ENCODE peak calls at places on chromosome 17, in seven cellular contexts. G is body of pancreas, K is fibroblast of pulmonary artery, Z is mucosa of descending colon, D is right cardiac atrium, C is OCI-LY7, H is aorta. R is an unnamed sample.

GRCh38 chr17:20266806-20267458 is 200.4 kb downstream of the LGALS9B start:
- DNase-seq in G (no peak), K (peak), Z (no peak), D (no peak), C (no peak), H (no peak), R (no peak)

GRCh38 chr17:15121426-15121825 is 143.7 kb downstream of the PMP22 start:
- DNase-seq in G (no peak), K (no peak), Z (no peak), D (no peak), C (no peak), H (no peak), R (no peak)

GRCh38 chr17:19645608-19646250 is 2.8 kb upstream of the ALDH3A2 start:
- DNase-seq in G (peak), K (peak), Z (no peak), D (peak), C (peak), H (no peak), R (peak)

GRCh38 chr17:71922439-71922838 is 198.4 kb upstream of the SOX9 start:
- DNase-seq in G (no peak), K (peak), Z (no peak), D (no peak), C (no peak), H (no peak), R (peak)

GRCh38 chr17:35467824-35468223 is 19.3 kb upstream of the SLFN13 start:
- DNase-seq in G (no peak), K (no peak), Z (no peak), D (no peak), C (peak), H (no peak), R (peak)

GRCh38 chr17:31327534-31328526 is 6.4 kb upstream of the EVI2A start:
- DNase-seq in G (no peak), K (peak), Z (no peak), D (no peak), C (no peak), H (no peak), R (no peak)

GRCh38 chr17:83152745-83153611 is 73.6 kb downstream of the METRNL start:
- DNase-seq in G (peak), K (no peak), Z (no peak), D (peak), C (no peak), H (peak), R (no peak)

GRCh38 chr17:6857904-6858303 is 26.4 kb upstream of the TEKT1 start:
- DNase-seq in G (no peak), K (no peak), Z (no peak), D (no peak), C (no peak), H (no peak), R (no peak)

GRCh38 chr17:35898283-35899070 is 18.3 kb upstream of the CCL5 start:
- DNase-seq in G (peak), K (no peak), Z (no peak), D (no peak), C (no peak), H (no peak), R (peak)

GRCh38 chr17:69523252-69523861 is 108.9 kb downstream of the MAP2K6 start:
- DNase-seq in G (peak), K (peak), Z (no peak), D (peak), C (peak), H (no peak), R (peak)

GRCh38 chr17:2814499-2815341 is 18.5 kb downstream of the RAP1GAP2 start:
- DNase-seq in G (no peak), K (no peak), Z (peak), D (peak), C (peak), H (no peak), R (peak)

GRCh38 chr17:40820228-40820838 is 2.1 kb downstream of the KRT10 start:
- DNase-seq in G (no peak), K (no peak), Z (no peak), D (no peak), C (no peak), H (no peak), R (no peak)

GRCh38 chr17:36652716-36653115 is 51.3 kb downstream of the MRM1 start:
- DNase-seq in G (no peak), K (no peak), Z (peak), D (no peak), C (no peak), H (no peak), R (no peak)

GRCh38 chr17:73786286-73786743 is 142.1 kb upstream of the SDK2 start:
- DNase-seq in G (no peak), K (no peak), Z (peak), D (peak), C (no peak), H (no peak), R (no peak)

GRCh38 chr17:39634384-39634871 is 2.5 kb upstream of the STARD3 start:
- DNase-seq in G (no peak), K (peak), Z (no peak), D (no peak), C (peak), H (no peak), R (no peak)

GRCh38 chr17:55319933-55320593 is 55.3 kb downstream of the HLF start:
- DNase-seq in G (no peak), K (no peak), Z (no peak), D (no peak), C (no peak), H (no peak), R (no peak)

GRCh38 chr17:36082062-36082461 is 7.9 kb downstream of the CCL3 start:
- DNase-seq in G (no peak), K (no peak), Z (no peak), D (no peak), C (no peak), H (no peak), R (no peak)

GRCh38 chr17:30021708-30022317 is 80.4 kb downstream of the EFCAB5 start:
- DNase-seq in G (peak), K (peak), Z (no peak), D (no peak), C (peak), H (no peak), R (peak)

GRCh38 chr17:50954641-50955121 is 88.5 kb upstream of the TOB1 start:
- DNase-seq in G (peak), K (no peak), Z (no peak), D (peak), C (no peak), H (no peak), R (no peak)

GRCh38 chr17:50495918-50496317 is 12.3 kb upstream of the MYCBPAP start:
- DNase-seq in G (no peak), K (no peak), Z (peak), D (no peak), C (no peak), H (peak), R (no peak)

GRCh38 chr17:7560172-7561027 is 1.3 kb upstream of the SENP3 start:
- DNase-seq in G (peak), K (peak), Z (peak), D (peak), C (peak), H (peak), R (peak)

GRCh38 chr17:16407911-16408588 is 7.3 kb upstream of the TRPV2 start:
- DNase-seq in G (peak), K (peak), Z (no peak), D (peak), C (peak), H (peak), R (no peak)

GRCh38 chr17:61444831-61445230 is 7.4 kb upstream of the TBX4 start:
- DNase-seq in G (no peak), K (no peak), Z (no peak), D (no peak), C (no peak), H (no peak), R (no peak)

GRCh38 chr17:45143101-45143670 is 5.1 kb upstream of the HEXIM1 start:
- DNase-seq in G (no peak), K (no peak), Z (no peak), D (peak), C (no peak), H (peak), R (no peak)
- H3K4me3 ChIP-seq in G (no peak), K (no peak), Z (no peak), D (no peak), C (no peak), H (no peak), R (no peak)

DNA sequence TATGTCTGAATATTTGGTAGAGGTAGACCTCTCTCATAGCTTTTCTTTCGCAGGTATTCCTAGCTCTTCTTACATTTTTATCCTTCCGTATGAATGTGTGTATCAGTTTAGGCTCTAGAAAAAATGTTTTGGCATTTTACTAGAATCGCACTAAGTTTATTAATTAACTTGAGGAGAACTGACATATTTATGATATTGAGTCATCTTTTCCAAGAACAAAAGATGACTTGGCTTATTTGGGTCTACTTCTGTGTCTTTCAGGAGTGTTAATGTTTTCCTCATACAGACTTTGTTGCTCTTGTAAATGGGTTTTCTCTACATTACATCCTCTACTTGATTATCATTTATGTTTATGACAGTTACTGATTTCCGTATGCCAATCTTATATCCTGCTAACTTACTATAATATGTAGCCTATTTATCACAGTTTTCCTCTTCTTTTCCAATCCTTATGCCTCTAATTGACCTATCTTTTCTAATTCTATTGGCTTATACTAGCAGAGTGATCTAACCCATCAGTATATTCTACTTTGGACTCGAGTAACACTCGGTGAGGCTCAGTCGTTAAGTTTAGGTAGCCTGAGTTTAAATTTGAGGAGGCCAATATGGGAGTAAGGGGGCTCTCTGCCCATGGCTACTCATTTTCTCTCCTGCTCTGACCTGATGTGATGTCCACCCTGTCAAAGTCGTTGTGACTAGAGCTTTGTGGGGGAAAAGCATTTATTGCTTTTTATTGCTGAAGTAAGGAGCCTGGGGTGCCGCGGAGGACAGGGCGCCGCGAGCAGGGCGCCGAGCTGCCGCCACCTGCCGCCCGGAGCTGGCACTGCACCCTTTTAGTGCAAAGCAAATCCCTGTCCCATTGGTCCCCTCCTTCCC is 20.0 kb downstream of the ST6GALNAC1 start:
- DNase-seq in G (peak), K (peak), Z (peak), D (peak), C (peak), H (peak), R (peak)
- H3K4me3 ChIP-seq in G (no peak), K (no peak), Z (no peak), D (no peak), C (no peak), H (no peak), R (no peak)

GRCh38 chr17:81096741-81097133 is 61.8 kb downstream of the BAIAP2 start:
- DNase-seq in G (no peak), K (peak), Z (no peak), D (no peak), C (no peak), H (no peak), R (no peak)
- H3K4me3 ChIP-seq in G (no peak), K (no peak), Z (no peak), D (no peak), C (no peak), H (no peak), R (no peak)

GRCh38 chr17:18157354-18157985 is 26.2 kb upstream of the ALKBH5 start:
- DNase-seq in G (no peak), K (no peak), Z (no peak), D (no peak), C (no peak), H (no peak), R (no peak)

GRCh38 chr17:18156976-18157280 is 26.7 kb upstream of the ALKBH5 start:
- DNase-seq in G (no peak), K (no peak), Z (no peak), D (peak), C (no peak), H (no peak), R (no peak)

GRCh38 chr17:18159551-18160120 is 24.0 kb upstream of the ALKBH5 start:
- DNase-seq in G (no peak), K (no peak), Z (no peak), D (peak), C (no peak), H (no peak), R (no peak)

GRCh38 chr17:18156171-18156975 is 27.3 kb upstream of the ALKBH5 start:
- DNase-seq in G (no peak), K (no peak), Z (no peak), D (peak), C (no peak), H (no peak), R (no peak)

GRCh38 chr17:18158022-18158600 is 25.5 kb upstream of the ALKBH5 start:
- DNase-seq in G (peak), K (peak), Z (peak), D (peak), C (peak), H (peak), R (peak)
- H3K4me3 ChIP-seq in G (peak), K (peak), Z (peak), D (peak), C (peak), H (peak), R (no peak)

GRCh38 chr17:48733632-48734327 is 5.2 kb upstream of the HOXB13 start:
- DNase-seq in G (no peak), K (no peak), Z (no peak), D (no peak), C (no peak), H (peak), R (no peak)
- H3K4me3 ChIP-seq in G (no peak), K (no peak), Z (no peak), D (no peak), C (no peak), H (no peak), R (no peak)

GRCh38 chr17:42853597-42853967 is 2.6 kb downstream of the AOC3 start:
- DNase-seq in G (no peak), K (no peak), Z (peak), D (no peak), C (peak), H (no peak), R (no peak)
- H3K4me3 ChIP-seq in G (no peak), K (no peak), Z (no peak), D (peak), C (no peak), H (peak), R (no peak)

GRCh38 chr17:57084802-57085447 is at the start of gene AKAP1:
- DNase-seq in G (peak), K (peak), Z (peak), D (peak), C (peak), H (peak), R (peak)
- H3K4me3 ChIP-seq in G (peak), K (peak), Z (peak), D (peak), C (peak), H (peak), R (peak)

GRCh38 chr17:28616281-28616680 is 2.3 kb upstream of the RSKR start:
- DNase-seq in G (no peak), K (no peak), Z (no peak), D (no peak), C (no peak), H (no peak), R (no peak)

GRCh38 chr17:28620010-28620409 is 6.0 kb upstream of the RSKR start:
- DNase-seq in G (no peak), K (no peak), Z (no peak), D (no peak), C (no peak), H (no peak), R (no peak)

GRCh38 chr17:28615260-28615940 is 1.4 kb upstream of the RSKR start:
- DNase-seq in G (no peak), K (no peak), Z (no peak), D (no peak), C (peak), H (no peak), R (no peak)

GRCh38 chr17:28622186-28622585 is 8.2 kb upstream of the RSKR start:
- DNase-seq in G (no peak), K (no peak), Z (no peak), D (no peak), C (no peak), H (no peak), R (no peak)

DNA sequence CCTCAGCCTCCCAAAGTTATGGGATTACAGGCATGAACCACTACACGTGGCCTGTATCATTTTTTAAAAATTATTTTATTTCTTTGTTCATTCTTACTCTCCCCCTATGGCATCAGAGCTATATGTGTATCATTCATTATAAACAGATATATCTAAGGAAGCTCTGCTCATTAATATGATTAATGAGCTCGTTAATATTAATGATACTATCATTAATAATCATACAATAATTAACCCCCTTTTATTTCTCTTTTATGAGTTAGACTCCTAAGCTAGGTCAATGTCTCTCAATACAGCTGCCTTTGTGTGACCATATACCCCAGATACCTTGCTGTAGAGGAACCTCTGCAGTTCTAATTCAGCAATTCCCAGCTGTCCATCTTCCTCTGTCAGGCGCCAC is 4.5 kb upstream of the RSKR start:
- DNase-seq in G (no peak), K (no peak), Z (no peak), D (no peak), C (no peak), H (no peak), R (no peak)
- H3K4me3 ChIP-seq in G (no peak), K (no peak), Z (no peak), D (no peak), C (no peak), H (no peak), R (no peak)

GRCh38 chr17:80104956-80105375 is 3.6 kb downstream of the GAA start:
- DNase-seq in G (no peak), K (no peak), Z (no peak), D (no peak), C (no peak), H (peak), R (no peak)
- H3K4me3 ChIP-seq in G (no peak), K (no peak), Z (no peak), D (no peak), C (no peak), H (no peak), R (no peak)

R was measured in Jurkat, Clone E6-1.